ENCODE peak calls at places on chromosomes 3 and 15, in five cellular contexts. One of them, this sample, is unnamed.

GRCh38 chr3:58999779-59000170 is 50.0 kb downstream of the CFAP20DC start:
- DNase-seq in A549: no peak
- DNase-seq in uterus: no peak
- DNase-seq in HepG2: no peak
- DNase-seq in spleen: no peak
- DNase-seq in this sample: no peak

GRCh38 chr3:185153170-185153733 is 392 bp upstream of the C3orf70 start:
- DNase-seq in uterus: peak
- DNase-seq in spleen: no peak
- DNase-seq in A549: no peak
- DNase-seq in HepG2: no peak
- DNase-seq in this sample: no peak

GRCh38 chr3:117238805-117239204 is 529.2 kb downstream of the TUSC7 start:
- DNase-seq in HepG2: no peak
- DNase-seq in uterus: no peak
- DNase-seq in spleen: no peak
- DNase-seq in A549: no peak
- DNase-seq in this sample: no peak

GRCh38 chr3:46960081-46960701 is 16.4 kb downstream of the CCDC12 start:
- DNase-seq in A549: no peak
- DNase-seq in spleen: peak
- DNase-seq in HepG2: no peak
- DNase-seq in uterus: no peak
- DNase-seq in this sample: peak

GRCh38 chr3:64399205-64399800 is 174.0 kb upstream of the PRICKLE2 start:
- DNase-seq in spleen: no peak
- DNase-seq in HepG2: peak
- DNase-seq in A549: peak
- DNase-seq in uterus: peak
- DNase-seq in this sample: peak

GRCh38 chr15:69997701-69998273 is 99.9 kb downstream of the TLE3 start:
- DNase-seq in uterus: no peak
- DNase-seq in HepG2: no peak
- DNase-seq in A549: no peak
- DNase-seq in spleen: peak
- DNase-seq in this sample: peak

GRCh38 chr3:156431334-156432121 is 123.4 kb downstream of the SSR3 start:
- DNase-seq in uterus: no peak
- DNase-seq in HepG2: no peak
- DNase-seq in A549: no peak
- DNase-seq in spleen: no peak
- DNase-seq in this sample: no peak

GRCh38 chr3:125647318-125648014 is 52.2 kb upstream of the OSBPL11 start:
- DNase-seq in A549: no peak
- DNase-seq in spleen: no peak
- DNase-seq in HepG2: no peak
- DNase-seq in uterus: no peak
- DNase-seq in this sample: no peak

GRCh38 chr3:169467703-169468102 is 195.8 kb downstream of the MECOM start:
- DNase-seq in A549: no peak
- DNase-seq in HepG2: no peak
- DNase-seq in uterus: no peak
- DNase-seq in spleen: no peak
- DNase-seq in this sample: no peak

GRCh38 chr3:46228259-46229222 is 13.7 kb upstream of the CCR3 start:
- DNase-seq in spleen: no peak
- DNase-seq in A549: no peak
- DNase-seq in uterus: no peak
- DNase-seq in HepG2: no peak
- DNase-seq in this sample: no peak

GRCh38 chr3:32432711-32433530 is 41.3 kb downstream of the CMTM7 start:
- DNase-seq in uterus: no peak
- DNase-seq in A549: no peak
- DNase-seq in HepG2: no peak
- DNase-seq in spleen: no peak
- DNase-seq in this sample: no peak

GRCh38 chr15:68335655-68336054 is 58.1 kb downstream of the FEM1B start:
- DNase-seq in A549: no peak
- DNase-seq in spleen: peak
- DNase-seq in HepG2: no peak
- DNase-seq in uterus: no peak
- DNase-seq in this sample: no peak

GRCh38 chr3:12159227-12159601 is 502 bp upstream of the TIMP4 start:
- DNase-seq in uterus: no peak
- DNase-seq in A549: no peak
- DNase-seq in spleen: no peak
- DNase-seq in HepG2: no peak
- DNase-seq in this sample: no peak

GRCh38 chr3:196803891-196804468 is 63.7 kb upstream of the SENP5 start:
- DNase-seq in HepG2: no peak
- DNase-seq in A549: no peak
- DNase-seq in spleen: no peak
- DNase-seq in uterus: no peak
- DNase-seq in this sample: no peak

GRCh38 chr3:143188881-143189280 is 69.3 kb downstream of the CHST2 start:
- DNase-seq in A549: no peak
- DNase-seq in HepG2: no peak
- DNase-seq in spleen: no peak
- DNase-seq in uterus: no peak
- DNase-seq in this sample: no peak

GRCh38 chr15:79858469-79858868 is 38.3 kb downstream of the MTHFS start:
- DNase-seq in A549: no peak
- DNase-seq in uterus: no peak
- DNase-seq in spleen: no peak
- DNase-seq in HepG2: no peak
- DNase-seq in this sample: no peak

GRCh38 chr3:111846717-111847116 is 12.3 kb upstream of the PHLDB2 start:
- DNase-seq in A549: peak
- DNase-seq in HepG2: no peak
- DNase-seq in spleen: no peak
- DNase-seq in uterus: no peak
- DNase-seq in this sample: no peak

GRCh38 chr3:134766290-134766689 is 28.8 kb upstream of the EPHB1 start:
- DNase-seq in uterus: no peak
- DNase-seq in HepG2: no peak
- DNase-seq in spleen: no peak
- DNase-seq in A549: no peak
- DNase-seq in this sample: no peak

GRCh38 chr3:4425707-4426106 is 41.4 kb downstream of the SUMF1 start:
- DNase-seq in HepG2: no peak
- DNase-seq in uterus: no peak
- DNase-seq in spleen: no peak
- DNase-seq in A549: no peak
- DNase-seq in this sample: no peak

GRCh38 chr15:87722941-87723691 is 533.4 kb downstream of the NTRK3 start:
- DNase-seq in HepG2: no peak
- DNase-seq in uterus: no peak
- DNase-seq in A549: no peak
- DNase-seq in spleen: no peak
- DNase-seq in this sample: no peak

GRCh38 chr3:152235709-152236298 is 32.9 kb upstream of the MBNL1 start:
- DNase-seq in HepG2: peak
- DNase-seq in A549: peak
- DNase-seq in uterus: no peak
- DNase-seq in spleen: no peak
- DNase-seq in this sample: no peak

GRCh38 chr3:182212479-182213076 is 500.9 kb downstream of the SOX2 start:
- DNase-seq in uterus: peak
- DNase-seq in A549: peak
- DNase-seq in HepG2: peak
- DNase-seq in spleen: no peak
- DNase-seq in this sample: peak

GRCh38 chr15:40960926-40961325 is 7.7 kb downstream of the CHAC1 start:
- DNase-seq in A549: no peak
- DNase-seq in HepG2: no peak
- DNase-seq in uterus: no peak
- DNase-seq in spleen: peak
- DNase-seq in this sample: no peak

GRCh38 chr3:50592568-50592967 is 19.0 kb downstream of the CISH start:
- DNase-seq in spleen: peak
- DNase-seq in uterus: no peak
- DNase-seq in A549: no peak
- DNase-seq in HepG2: no peak
- DNase-seq in this sample: no peak
- H3K4me3 ChIP-seq in spleen: no peak
- H3K4me3 ChIP-seq in uterus: no peak
- H3K4me3 ChIP-seq in A549: no peak
- H3K4me3 ChIP-seq in HepG2: no peak
- H3K4me3 ChIP-seq in this sample: no peak

GRCh38 chr15:90387534-90388461 is at the start of gene IQGAP1:
- DNase-seq in HepG2: peak
- DNase-seq in uterus: peak
- DNase-seq in spleen: peak
- DNase-seq in A549: peak
- DNase-seq in this sample: peak
- TF ChIP-seq POLR2A in HepG2: peak
- TF ChIP-seq POLR2A in uterus: peak
- TF ChIP-seq POLR2A in spleen: peak
- TF ChIP-seq POLR2A in A549: peak
- TF ChIP-seq POLR2A in this sample: peak

GRCh38 chr3:172716476-172716875 is 5.6 kb upstream of the NCEH1 start:
- DNase-seq in spleen: no peak
- DNase-seq in HepG2: no peak
- DNase-seq in uterus: no peak
- DNase-seq in A549: no peak
- DNase-seq in this sample: no peak

GRCh38 chr3:172713316-172713715 is 2.4 kb upstream of the NCEH1 start:
- DNase-seq in spleen: no peak
- DNase-seq in uterus: peak
- DNase-seq in HepG2: no peak
- DNase-seq in A549: no peak
- DNase-seq in this sample: no peak

DNA sequence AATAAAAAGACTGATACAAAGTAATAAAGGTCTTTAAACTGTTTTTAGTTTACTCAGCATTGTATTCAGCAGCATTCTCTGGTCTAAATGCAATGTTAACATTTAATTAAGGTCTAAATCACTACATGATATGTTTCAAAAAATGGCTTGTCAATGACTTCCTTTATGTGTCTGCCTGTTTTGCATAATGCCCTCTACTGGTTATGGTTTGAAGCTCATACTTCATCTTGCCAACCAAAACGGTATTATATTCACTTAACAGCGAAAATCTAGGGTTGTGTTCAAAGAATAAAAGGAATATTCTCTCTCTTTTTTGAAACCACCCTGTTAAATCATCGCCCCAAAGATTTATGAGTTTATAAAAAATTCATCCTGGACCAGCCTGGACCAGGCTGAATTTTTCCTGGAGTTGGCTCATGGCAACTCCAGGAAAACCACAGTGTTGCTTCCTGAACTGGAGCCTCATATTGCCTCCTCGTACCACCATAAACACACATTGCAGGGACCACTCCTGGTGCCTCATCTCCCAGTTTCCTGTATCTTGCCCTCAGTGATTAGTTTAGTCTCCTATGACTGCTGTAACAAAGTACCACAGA is 6.7 kb upstream of the NCEH1 start:
- DNase-seq in spleen: no peak
- DNase-seq in uterus: no peak
- DNase-seq in A549: peak
- DNase-seq in HepG2: peak
- DNase-seq in this sample: no peak
- TF ChIP-seq CTCF in spleen: no peak
- TF ChIP-seq CTCF in uterus: no peak
- TF ChIP-seq CTCF in A549: peak
- TF ChIP-seq CTCF in HepG2: peak
- TF ChIP-seq CTCF in this sample: no peak

GRCh38 chr15:92393994-92394326 is 279 bp downstream of the ST8SIA2 start:
- DNase-seq in HepG2: no peak
- DNase-seq in A549: no peak
- DNase-seq in uterus: no peak
- DNase-seq in spleen: no peak
- DNase-seq in this sample: no peak
- H3K4me3 ChIP-seq in HepG2: no peak
- H3K4me3 ChIP-seq in A549: peak
- H3K4me3 ChIP-seq in uterus: no peak
- H3K4me3 ChIP-seq in spleen: no peak
- H3K4me3 ChIP-seq in this sample: no peak